ENCODE peak calls at places on chromosomes 2 and 18, in five cellular contexts. One of them, this sample, is unnamed.
A peak's percentile ranks its signal among the peaks of the same experiment; 100 is the strongest.

GRCh38 chr2:167550448-167550847 is 662.2 kb downstream of the XIRP2 start:
- DNase-seq in prostate gland: no peak
- DNase-seq in SK-N-SH: peak; percentile 20
- DNase-seq in GM23338: peak; percentile 74
- DNase-seq in stomach: no peak
- DNase-seq in this sample: no peak

GRCh38 chr2:96074156-96074555 is 39.4 kb upstream of the GPAT2 start:
- DNase-seq in prostate gland: no peak
- DNase-seq in SK-N-SH: no peak
- DNase-seq in GM23338: no peak
- DNase-seq in stomach: no peak
- DNase-seq in this sample: no peak

GRCh38 chr2:110157153-110157793 is 41.7 kb upstream of the MALL start:
- DNase-seq in prostate gland: peak; percentile 24
- DNase-seq in SK-N-SH: peak; percentile 48
- DNase-seq in GM23338: peak; percentile 55
- DNase-seq in stomach: no peak
- DNase-seq in this sample: peak; percentile 27

GRCh38 chr2:46062637-46063412 is 234.4 kb upstream of the EPAS1 start:
- DNase-seq in prostate gland: peak; percentile 73
- DNase-seq in SK-N-SH: peak; percentile 82
- DNase-seq in GM23338: peak; percentile 91
- DNase-seq in stomach: peak; percentile 85
- DNase-seq in this sample: peak; percentile 82

GRCh38 chr2:3024401-3024935 is 353.1 kb downstream of the EIPR1 start:
- DNase-seq in prostate gland: no peak
- DNase-seq in SK-N-SH: no peak
- DNase-seq in GM23338: peak; percentile 31
- DNase-seq in stomach: no peak
- DNase-seq in this sample: no peak

GRCh38 chr2:50221106-50221505 is 810.8 kb downstream of the NRXN1 start:
- DNase-seq in prostate gland: no peak
- DNase-seq in SK-N-SH: no peak
- DNase-seq in GM23338: no peak
- DNase-seq in stomach: no peak
- DNase-seq in this sample: no peak

GRCh38 chr2:138901530-138901929 is 121.3 kb upstream of the NXPH2 start:
- DNase-seq in prostate gland: no peak
- DNase-seq in SK-N-SH: no peak
- DNase-seq in GM23338: no peak
- DNase-seq in stomach: no peak
- DNase-seq in this sample: no peak

GRCh38 chr2:5869871-5870375 is 177.7 kb downstream of the SOX11 start:
- DNase-seq in prostate gland: no peak
- DNase-seq in SK-N-SH: no peak
- DNase-seq in GM23338: no peak
- DNase-seq in stomach: no peak
- DNase-seq in this sample: no peak

GRCh38 chr2:224870341-224870740 is 154.2 kb upstream of the CCDC195 start:
- DNase-seq in prostate gland: no peak
- DNase-seq in SK-N-SH: no peak
- DNase-seq in GM23338: no peak
- DNase-seq in stomach: no peak
- DNase-seq in this sample: no peak

GRCh38 chr2:15940661-15941482 is 522 bp downstream of the MYCN start:
- DNase-seq in prostate gland: no peak
- DNase-seq in SK-N-SH: peak; percentile 84
- DNase-seq in GM23338: peak; percentile 52
- DNase-seq in stomach: no peak
- DNase-seq in this sample: no peak

GRCh38 chr2:113124984-113125855 is 2.2 kb upstream of the IL1RN start:
- DNase-seq in prostate gland: no peak
- DNase-seq in SK-N-SH: no peak
- DNase-seq in GM23338: no peak
- DNase-seq in stomach: no peak
- DNase-seq in this sample: no peak
- H3K27ac ChIP-seq in prostate gland: no peak overlapping the region
- H3K27ac ChIP-seq in SK-N-SH: no peak overlapping the region
- H3K27ac ChIP-seq in GM23338: no peak overlapping the region
- H3K27ac ChIP-seq in stomach: peak overlapping the region; percentile 66
- H3K27ac ChIP-seq in this sample: no peak overlapping the region

GRCh38 chr2:101566632-101567228 is 91.8 kb upstream of the RFX8 start:
- DNase-seq in prostate gland: no peak
- DNase-seq in SK-N-SH: no peak
- DNase-seq in GM23338: no peak
- DNase-seq in stomach: no peak
- DNase-seq in this sample: no peak
- TF ChIP-seq POLR2AphosphoS5 in prostate gland: no peak
- TF ChIP-seq POLR2AphosphoS5 in SK-N-SH: no peak
- TF ChIP-seq POLR2AphosphoS5 in GM23338: no peak
- TF ChIP-seq POLR2AphosphoS5 in stomach: no peak
- TF ChIP-seq POLR2AphosphoS5 in this sample: no peak

DNA sequence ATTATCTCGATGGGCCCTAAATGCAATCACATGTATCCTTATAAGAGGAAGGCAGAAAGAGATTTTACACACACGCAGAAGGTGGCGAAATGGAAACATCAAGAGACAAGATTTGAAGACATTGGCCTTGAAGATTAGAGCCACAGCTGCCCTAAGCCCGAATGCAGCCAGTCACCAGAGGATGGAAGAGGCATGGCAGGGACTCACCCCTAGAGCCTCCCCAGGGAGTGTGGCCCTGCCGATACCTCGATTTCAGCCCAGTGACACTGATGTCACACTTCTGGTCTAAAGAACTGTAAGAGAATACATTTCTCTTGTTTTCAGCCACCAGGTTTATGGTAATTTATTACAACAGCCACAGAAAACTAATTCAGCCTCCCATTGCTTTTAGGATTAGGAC is 17.4 kb downstream of the TTC39C start:
- DNase-seq in prostate gland: no peak
- DNase-seq in SK-N-SH: no peak
- DNase-seq in GM23338: no peak
- DNase-seq in stomach: no peak
- DNase-seq in this sample: no peak
- H3K27ac ChIP-seq in prostate gland: no peak overlapping the region
- H3K27ac ChIP-seq in SK-N-SH: no peak overlapping the region
- H3K27ac ChIP-seq in GM23338: peak overlapping the region; percentile 23
- H3K27ac ChIP-seq in stomach: no peak overlapping the region
- H3K27ac ChIP-seq in this sample: no peak overlapping the region

GRCh38 chr2:101004671-101005325 is 2.7 kb downstream of the RPL31 start:
- DNase-seq in prostate gland: no peak
- DNase-seq in SK-N-SH: no peak
- DNase-seq in GM23338: no peak
- DNase-seq in stomach: no peak
- DNase-seq in this sample: no peak
- TF ChIP-seq POLR2AphosphoS5 in prostate gland: no peak
- TF ChIP-seq POLR2AphosphoS5 in SK-N-SH: no peak
- TF ChIP-seq POLR2AphosphoS5 in GM23338: no peak
- TF ChIP-seq POLR2AphosphoS5 in stomach: no peak
- TF ChIP-seq POLR2AphosphoS5 in this sample: no peak